ENCODE peak calls at places on chromosomes 12 and 14, in seven cellular contexts. K, G, D, U, J, Y and L are unnamed samples.
A peak's percentile ranks its signal among the peaks of the same experiment; 100 is the strongest.

GRCh38 chr14:60722836-60723217 is 1.3 kb downstream of the SIX4 start:
- DNase-seq in K (peak; percentile 61), G (no peak), D (no peak), U (peak; percentile 58), J (peak; percentile 11), Y (no peak), L (no peak)

GRCh38 chr14:49893309-49894213 is 679 bp downstream of the ARF6 start:
- DNase-seq in K (peak; percentile 74), G (peak; percentile 54), D (no peak), U (no peak), J (no peak), Y (no peak), L (peak; percentile 15)

GRCh38 chr12:90938451-90938850 is 16.5 kb downstream of the CCER1 start:
- DNase-seq in K (no peak), G (peak; percentile 75), D (peak; percentile 55), U (peak; percentile 50), J (peak; percentile 25), Y (no peak), L (no peak)

GRCh38 chr14:65303902-65304222 is 108.7 kb upstream of the FUT8 start:
- DNase-seq in K (no peak), G (no peak), D (no peak), U (no peak), J (no peak), Y (no peak), L (no peak)

GRCh38 chr14:68651652-68652432 is 141.0 kb downstream of the ZFP36L1 start:
- DNase-seq in K (no peak), G (no peak), D (peak; percentile 75), U (no peak), J (no peak), Y (no peak), L (no peak)

GRCh38 chr12:67716817-67717216 is 68.3 kb downstream of the DYRK2 start:
- DNase-seq in K (no peak), G (peak; percentile 56), D (no peak), U (peak; percentile 42), J (no peak), Y (peak; percentile 27), L (no peak)

GRCh38 chr14:24298892-24299254 is 707 bp downstream of the DHRS1 start:
- DNase-seq in K (peak; percentile 95), G (peak; percentile 39), D (no peak), U (peak; percentile 54), J (peak; percentile 91), Y (peak; percentile 96), L (no peak)

GRCh38 chr14:19823178-19823577 is 19.6 kb downstream of the OR4N2 start:
- DNase-seq in K (no peak), G (no peak), D (no peak), U (no peak), J (no peak), Y (no peak), L (no peak)

GRCh38 chr14:84340938-84341337 is 1189.0 kb upstream of the FLRT2 start:
- DNase-seq in K (no peak), G (peak; percentile 67), D (peak; percentile 44), U (peak; percentile 36), J (no peak), Y (no peak), L (no peak)

DNA sequence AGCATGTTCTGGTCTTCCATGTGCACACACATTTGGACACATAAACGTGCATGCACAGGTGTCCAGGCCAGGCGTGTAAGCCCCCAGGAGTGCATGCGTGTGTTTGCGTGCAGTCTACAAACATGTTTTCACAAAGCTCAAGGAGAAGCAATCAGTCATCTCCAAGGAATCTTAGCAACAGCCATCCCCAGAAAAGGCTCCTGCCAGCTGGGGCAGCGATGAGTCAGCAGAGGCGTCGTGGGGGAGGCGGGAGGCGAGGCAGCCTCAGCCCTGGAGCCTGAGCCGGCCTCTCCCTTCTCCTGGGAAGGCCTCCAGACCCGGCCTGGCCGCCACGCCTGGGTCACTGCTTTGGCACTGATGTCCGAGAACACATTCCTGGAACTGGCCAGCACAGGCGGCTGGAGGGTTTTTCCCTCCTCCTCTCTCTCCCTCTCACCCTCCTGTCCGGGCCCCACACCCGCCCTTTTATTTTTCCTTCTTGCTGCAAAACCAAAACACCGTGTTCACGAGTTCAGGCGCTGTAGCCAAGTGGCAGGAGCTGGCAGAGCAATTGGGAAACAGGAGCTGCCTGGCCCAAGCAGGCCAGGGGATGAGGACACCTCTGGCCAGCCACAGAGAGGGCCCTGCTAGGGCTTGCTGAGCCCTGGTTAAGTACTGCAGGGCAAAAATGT is 92.7 kb downstream of the LRRC74A start:
- DNase-seq in K (peak; percentile 96), G (peak; percentile 99), D (peak; percentile 96), U (peak; percentile 99), J (peak; percentile 97), Y (peak; percentile 99), L (peak; percentile 99)
- TF ChIP-seq CTCF in K (no peak), G (peak; percentile 9), D (peak; percentile 12), U (no peak), J (no peak), Y (peak; percentile 30), L (no peak)

DNA sequence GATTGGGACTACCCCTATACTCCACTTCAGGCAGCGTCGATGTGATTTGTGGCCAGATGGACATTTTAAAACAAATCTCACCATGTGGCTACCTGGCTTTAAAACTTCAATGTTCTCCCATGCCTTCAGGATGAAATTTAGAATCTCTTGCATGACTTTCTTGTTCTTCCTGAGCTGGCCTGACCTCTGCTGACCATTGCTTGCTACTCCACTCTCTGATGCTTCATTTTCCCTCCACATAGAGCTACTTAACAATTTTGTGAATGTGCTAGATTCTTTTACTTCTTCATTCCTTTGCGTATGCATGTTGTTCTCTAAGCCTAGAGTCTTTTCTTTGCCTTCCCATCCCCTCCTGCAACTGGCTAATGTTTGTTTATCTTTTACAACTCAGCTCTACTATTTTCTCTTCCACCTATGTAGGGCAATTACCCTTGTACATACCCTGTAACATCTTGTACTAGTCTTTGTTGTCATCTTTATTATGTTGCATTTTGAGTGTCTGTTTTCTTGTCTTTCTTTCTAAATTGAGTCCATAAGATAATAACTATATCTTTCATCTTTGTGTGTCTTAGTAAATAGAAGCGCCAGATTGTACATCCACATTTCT is 41.2 kb downstream of the YLPM1 start:
- DNase-seq in K (no peak), G (peak; percentile 82), D (peak; percentile 11), U (peak; percentile 67), J (peak; percentile 44), Y (peak; percentile 57), L (peak; percentile 34)
- TF ChIP-seq CTCF in K (peak; percentile 89), G (peak; percentile 85), D (peak; percentile 71), U (peak; percentile 76), J (peak; percentile 50), Y (peak; percentile 84), L (peak; percentile 77)

GRCh38 chr14:64289571-64289970 is 4.6 kb downstream of the ESR2 start:
- DNase-seq in K (no peak), G (no peak), D (no peak), U (no peak), J (no peak), Y (no peak), L (no peak)

GRCh38 chr14:64292197-64292596 is 2.0 kb downstream of the ESR2 start:
- DNase-seq in K (no peak), G (no peak), D (no peak), U (no peak), J (no peak), Y (no peak), L (no peak)

GRCh38 chr14:64294672-64295413 is 672 bp upstream of the ESR2 start:
- DNase-seq in K (peak; percentile 70), G (peak; percentile 59), D (no peak), U (peak; percentile 56), J (peak; percentile 54), Y (peak; percentile 29), L (no peak)

GRCh38 chr14:64296561-64296960 is 2.4 kb upstream of the ESR2 start:
- DNase-seq in K (no peak), G (peak; percentile 77), D (no peak), U (peak; percentile 38), J (peak; percentile 61), Y (no peak), L (no peak)

GRCh38 chr14:64293976-64294671 is at the start of gene ESR2:
- DNase-seq in K (no peak), G (peak; percentile 50), D (no peak), U (peak; percentile 51), J (no peak), Y (no peak), L (no peak)
- TF ChIP-seq CTCF in K (no peak), G (peak; percentile 36), D (peak; percentile 46), U (peak; percentile 48), J (no peak), Y (no peak), L (peak; percentile 48)

GRCh38 chr12:535396-535795 is 75.7 kb downstream of the B4GALNT3 start:
- DNase-seq in K (no peak), G (no peak), D (no peak), U (no peak), J (no peak), Y (no peak), L (no peak)
- TF ChIP-seq CTCF in K (no peak), G (no peak), D (no peak), U (no peak), J (no peak), Y (no peak), L (no peak)

GRCh38 chr14:61925043-61925442 is 162.8 kb downstream of the SNAPC1 start:
- DNase-seq in K (no peak), G (peak; percentile 5), D (no peak), U (peak; percentile 45), J (no peak), Y (no peak), L (no peak)

GRCh38 chr14:61927521-61927920 is 165.3 kb downstream of the SNAPC1 start:
- DNase-seq in K (no peak), G (peak; percentile 16), D (peak; percentile 48), U (peak; percentile 63), J (peak; percentile 83), Y (peak; percentile 57), L (no peak)

GRCh38 chr14:61927015-61927414 is 164.8 kb downstream of the SNAPC1 start:
- DNase-seq in K (no peak), G (no peak), D (no peak), U (peak; percentile 60), J (peak; percentile 74), Y (peak; percentile 75), L (no peak)

GRCh38 chr14:61925732-61926445 is 163.7 kb downstream of the SNAPC1 start:
- DNase-seq in K (no peak), G (no peak), D (no peak), U (peak; percentile 16), J (no peak), Y (peak; percentile 25), L (no peak)

DNA sequence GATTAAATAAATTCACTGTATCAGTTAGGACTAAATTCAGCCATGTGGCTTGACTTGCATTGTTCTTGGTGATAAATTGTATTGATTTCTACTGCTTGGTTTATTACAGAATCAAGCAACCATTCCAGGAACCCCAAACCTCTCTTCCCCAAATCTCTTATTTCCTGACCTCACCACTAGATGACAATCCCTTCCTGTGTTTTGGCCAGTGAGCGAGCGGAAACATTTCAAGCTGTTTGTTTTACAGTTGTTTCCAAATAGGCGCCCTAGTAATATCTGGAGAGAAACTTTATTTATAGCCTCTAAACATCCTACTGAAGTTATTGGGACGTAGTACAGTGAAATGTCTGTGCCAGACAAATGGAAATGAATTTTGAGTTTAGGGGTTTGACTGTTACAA is 161.1 kb downstream of the SNAPC1 start:
- DNase-seq in K (no peak), G (peak; percentile 5), D (no peak), U (peak; percentile 7), J (no peak), Y (peak; percentile 51), L (no peak)
- TF ChIP-seq CTCF in K (peak; percentile 91), G (no peak), D (peak; percentile 12), U (peak; percentile 35), J (peak; percentile 36), Y (peak; percentile 84), L (peak; percentile 44)